ENCODE peak calls at places on chromosome 14, in nine cellular contexts. W is endodermal cell, A is right lobe of liver, M is NB4, K is Calu3, N is body of pancreas, E is endothelial cell, F is heart right ventricle, S is OCI-LY7. I is an unnamed sample.
A peak's percentile ranks its signal among the peaks of the same experiment; 100 is the strongest.

GRCh38 chr14:77579065-77579464 is 37.4 kb downstream of the SPTLC2 start:
- DNase-seq in E (no peak), S (no peak), A (no peak), W (no peak), N (no peak), F (no peak), K (no peak), M (no peak), I (no peak)

GRCh38 chr14:33375781-33376180 is 437.1 kb downstream of the NPAS3 start:
- DNase-seq in A (no peak), K (no peak), E (no peak), F (no peak), W (no peak), N (no peak), S (no peak), M (no peak), I (no peak)

GRCh38 chr14:58299665-58300202 is 1.4 kb downstream of the ARID4A start:
- DNase-seq in W (no peak), E (no peak), S (peak; percentile 33), M (peak; percentile 44), K (peak; percentile 10), F (no peak), A (no peak), N (no peak), I (no peak)

GRCh38 chr14:57492859-57493258 is 798 bp downstream of the CCDC198 start:
- DNase-seq in F (no peak), N (no peak), K (peak; percentile 36), S (no peak), A (no peak), M (no peak), W (no peak), E (no peak), I (no peak)

GRCh38 chr14:34722723-34723545 is 8.5 kb upstream of the CFL2 start:
- DNase-seq in W (peak; percentile 75), A (no peak), F (peak; percentile 38), M (peak; percentile 60), N (peak; percentile 38), K (peak; percentile 37), S (peak; percentile 57), E (peak; percentile 39), I (peak; percentile 53)

GRCh38 chr14:69999246-69999645 is 120.0 kb downstream of the SMOC1 start:
- DNase-seq in N (peak; percentile 87), A (no peak), S (no peak), E (no peak), F (no peak), W (no peak), K (peak; percentile 45), M (no peak), I (no peak)

GRCh38 chr14:101477648-101478047 is 83.6 kb upstream of the DIO3 start:
- DNase-seq in W (no peak), K (no peak), A (no peak), N (no peak), S (no peak), M (no peak), F (no peak), E (no peak), I (no peak)

GRCh38 chr14:72892103-72892878 is 1.6 kb downstream of the DPF3 start:
- DNase-seq in S (no peak), N (peak; percentile 13), A (peak; percentile 31), K (peak; percentile 27), W (peak; percentile 70), E (peak; percentile 46), M (no peak), F (no peak), I (no peak)

GRCh38 chr14:25237845-25238244 is 187.9 kb upstream of the STXBP6 start:
- DNase-seq in S (peak; percentile 8), W (peak; percentile 80), E (peak; percentile 51), N (peak; percentile 10), K (peak; percentile 18), F (no peak), A (no peak), M (peak; percentile 26), I (no peak)

GRCh38 chr14:73873660-73874059 is 13.0 kb upstream of the ZNF410 start:
- DNase-seq in F (no peak), N (no peak), W (no peak), M (no peak), E (no peak), S (no peak), A (no peak), K (no peak), I (no peak)

GRCh38 chr14:68627868-68628604 is 164.8 kb downstream of the ZFP36L1 start:
- DNase-seq in S (no peak), K (peak; percentile 88), M (no peak), N (peak; percentile 71), E (peak; percentile 32), A (peak; percentile 73), F (no peak), W (peak; percentile 92), I (peak; percentile 68)

GRCh38 chr14:101774006-101774755 is 12.7 kb downstream of the PPP2R5C start:
- DNase-seq in K (no peak), S (peak; percentile 95), A (no peak), F (no peak), W (no peak), N (no peak), M (no peak), E (no peak), I (no peak)

GRCh38 chr14:68467425-68467824 is 325.4 kb downstream of the ZFP36L1 start:
- DNase-seq in M (no peak), K (no peak), A (no peak), E (no peak), N (no peak), F (no peak), W (no peak), S (no peak), I (no peak)

GRCh38 chr14:44988694-44989093 is 26.7 kb downstream of the TOGARAM1 start:
- DNase-seq in A (no peak), F (peak; percentile 50), K (no peak), S (peak; percentile 13), W (peak; percentile 52), M (peak; percentile 19), E (no peak), N (no peak), I (no peak)

GRCh38 chr14:30131698-30132097 is 204.1 kb upstream of the PRKD1 start:
- DNase-seq in M (no peak), S (no peak), E (no peak), K (no peak), A (no peak), N (no peak), F (no peak), W (peak; percentile 53), I (no peak)

GRCh38 chr14:94310248-94310647 is 12.9 kb downstream of the SERPINA6 start:
- DNase-seq in E (no peak), S (no peak), A (no peak), F (no peak), N (no peak), K (no peak), W (no peak), M (no peak), I (no peak)

GRCh38 chr14:94306047-94306978 is 13.2 kb upstream of the SERPINA10 start:
- DNase-seq in E (no peak), N (no peak), K (no peak), S (no peak), M (no peak), W (no peak), F (no peak), A (no peak), I (peak; percentile 11)

GRCh38 chr14:94305620-94306019 is 12.6 kb upstream of the SERPINA10 start:
- DNase-seq in E (no peak), M (no peak), F (no peak), N (no peak), W (no peak), K (no peak), S (no peak), A (no peak), I (no peak)

GRCh38 chr14:94309721-94310120 is 13.4 kb downstream of the SERPINA6 start:
- DNase-seq in S (no peak), F (no peak), M (no peak), E (no peak), A (no peak), W (no peak), K (no peak), N (no peak), I (no peak)

GRCh38 chr14:94307410-94307992 is 14.4 kb upstream of the SERPINA10 start:
- DNase-seq in S (no peak), K (no peak), M (peak; percentile 61), A (no peak), N (no peak), F (no peak), E (no peak), W (no peak), I (no peak)
- TF ChIP-seq CTCF in S (peak; percentile 69), K (no peak), M (peak; percentile 57), A (peak; percentile 59), N (no peak), F (no peak), E (peak; percentile 79), W (peak; percentile 85), I (peak; percentile 39)

GRCh38 chr14:75982724-75983358 is 1.0 kb upstream of the TGFB3 start:
- DNase-seq in E (no peak), M (peak; percentile 51), W (no peak), F (peak; percentile 81), N (peak; percentile 85), A (peak; percentile 67), K (no peak), S (no peak), I (no peak)
- TF ChIP-seq CTCF in E (no peak), M (no peak), W (peak; percentile 19), F (peak; percentile 51), N (no peak), A (no peak), K (no peak), S (no peak), I (no peak)

GRCh38 chr14:81302613-81303012 is 81.9 kb upstream of the GTF2A1 start:
- DNase-seq in E (no peak), W (peak; percentile 62), F (no peak), K (peak; percentile 22), N (no peak), M (no peak), S (peak; percentile 35), A (no peak), I (no peak)
- TF ChIP-seq CTCF in E (no peak), W (peak; percentile 66), F (no peak), K (no peak), N (no peak), M (no peak), S (peak; percentile 58), A (peak; percentile 11), I (peak; percentile 12)

GRCh38 chr14:96088911-96089310 is 49.7 kb downstream of the C14orf132 start:
- DNase-seq in A (no peak), S (no peak), K (no peak), W (no peak), F (no peak), N (no peak), E (no peak), M (no peak), I (no peak)

GRCh38 chr14:96091149-96091693 is 52.1 kb downstream of the C14orf132 start:
- DNase-seq in E (no peak), F (no peak), S (no peak), M (no peak), K (no peak), N (no peak), W (peak; percentile 35), A (no peak), I (no peak)

GRCh38 chr14:96089401-96089800 is 50.2 kb downstream of the C14orf132 start:
- DNase-seq in M (no peak), E (no peak), A (no peak), W (no peak), K (no peak), S (no peak), F (no peak), N (no peak), I (no peak)

GRCh38 chr14:96091941-96092411 is 52.8 kb downstream of the C14orf132 start:
- DNase-seq in S (no peak), F (peak; percentile 46), N (no peak), W (no peak), A (no peak), M (no peak), E (no peak), K (no peak), I (no peak)

GRCh38 chr14:96090441-96091148 is 51.4 kb downstream of the C14orf132 start:
- DNase-seq in W (no peak), M (no peak), K (no peak), E (no peak), A (no peak), N (peak; percentile 59), S (no peak), F (peak; percentile 84), I (peak; percentile 69)
- TF ChIP-seq CTCF in W (no peak), M (no peak), K (no peak), E (no peak), A (no peak), N (no peak), S (no peak), F (no peak), I (no peak)